ENCODE peak calls at places on chromosome 17, in ten cellular contexts. X is A549; S is H1; Q is fibroblast of the aortic adventitia; F is tibial artery; W is stimulated activated CD4-positive, alpha-beta T cell treated with anti-CD3 and anti-CD28 coated beads, Interleukin-15, amount 100 ng/mL, for 1 hour; H is NCI-H1694; L is A172; E is IMR-90; I is T-helper 2 cell. Z is an unnamed sample.

GRCh38 chr17:8489841-8490240 is 54.2 kb downstream of the NDEL1 start:
- DNase-seq in X (no peak), S (no peak), Q (no peak), F (no peak), W (no peak), H (no peak), L (no peak), E (peak), I (no peak), Z (no peak)

GRCh38 chr17:81648013-81648706 is 8.2 kb downstream of the PDE6G start:
- DNase-seq in X (no peak), S (no peak), Q (no peak), F (no peak), W (no peak), H (no peak), L (no peak), E (no peak), I (no peak), Z (no peak)

GRCh38 chr17:5209396-5209795 is 17.7 kb upstream of the ZNF594 start:
- DNase-seq in X (no peak), S (no peak), Q (peak), F (no peak), W (no peak), H (no peak), L (no peak), E (peak), I (no peak), Z (peak)

GRCh38 chr17:72151565-72152391 is 31.0 kb downstream of the SOX9 start:
- DNase-seq in X (peak), S (no peak), Q (peak), F (no peak), W (no peak), H (no peak), L (peak), E (peak), I (no peak), Z (peak)

GRCh38 chr17:15966879-15967248 is 21.9 kb downstream of the ADORA2B start:
- DNase-seq in X (no peak), S (no peak), Q (no peak), F (no peak), W (no peak), H (no peak), L (peak), E (no peak), I (no peak), Z (no peak)

GRCh38 chr17:4950075-4950756 is 703 bp upstream of the ENO3 start:
- DNase-seq in X (peak), S (no peak), Q (no peak), F (peak), W (no peak), H (no peak), L (peak), E (no peak), I (no peak), Z (no peak)

GRCh38 chr17:57424777-57425188 is 168.5 kb downstream of the MSI2 start:
- DNase-seq in X (no peak), S (no peak), Q (no peak), F (no peak), W (no peak), H (no peak), L (peak), E (peak), I (no peak), Z (peak)

GRCh38 chr17:75557075-75557851 is 30.3 kb upstream of the MYO15B start:
- DNase-seq in X (peak), S (no peak), Q (peak), F (no peak), W (no peak), H (no peak), L (peak), E (peak), I (no peak), Z (peak)

GRCh38 chr17:72691601-72692000 is 400.9 kb downstream of the SLC39A11 start:
- DNase-seq in X (no peak), S (no peak), Q (peak), F (no peak), W (no peak), H (no peak), L (peak), E (peak), I (no peak), Z (peak)

GRCh38 chr17:65455972-65456343 is 105.5 kb downstream of the AXIN2 start:
- DNase-seq in X (no peak), S (peak), Q (peak), F (no peak), W (no peak), H (no peak), L (no peak), E (peak), I (peak), Z (no peak)

GRCh38 chr17:29245401-29245800 is 1.3 kb upstream of the CRYBA1 start:
- DNase-seq in X (no peak), S (no peak), Q (no peak), F (no peak), W (no peak), H (no peak), L (no peak), E (no peak), I (no peak), Z (no peak)

GRCh38 chr17:73091770-73092517 is 544 bp downstream of the SLC39A11 start:
- DNase-seq in X (peak), S (no peak), Q (peak), F (peak), W (no peak), H (no peak), L (peak), E (peak), I (no peak), Z (peak)

GRCh38 chr17:31687505-31688126 is 171.4 kb downstream of the COPRS start:
- DNase-seq in X (no peak), S (no peak), Q (no peak), F (no peak), W (no peak), H (no peak), L (no peak), E (no peak), I (no peak), Z (no peak)

GRCh38 chr17:4858068-4858879 is 25.1 kb downstream of the MINK1 start:
- DNase-seq in X (no peak), S (no peak), Q (peak), F (peak), W (no peak), H (no peak), L (no peak), E (no peak), I (no peak), Z (no peak)

GRCh38 chr17:50426814-50427787 is 1.1 kb downstream of the ACSF2 start:
- DNase-seq in X (peak), S (no peak), Q (peak), F (peak), W (no peak), H (no peak), L (peak), E (peak), I (peak), Z (peak)

GRCh38 chr17:2058521-2059124 is 3.7 kb downstream of the HIC1 start:
- DNase-seq in X (peak), S (no peak), Q (peak), F (peak), W (no peak), H (no peak), L (no peak), E (peak), I (peak), Z (no peak)

GRCh38 chr17:66578781-66579489 is 256.0 kb upstream of the CACNG5 start:
- DNase-seq in X (no peak), S (no peak), Q (no peak), F (no peak), W (no peak), H (no peak), L (no peak), E (no peak), I (no peak), Z (peak)

GRCh38 chr17:27430882-27431491 is 25.3 kb upstream of the KSR1 start:
- DNase-seq in X (peak), S (peak), Q (peak), F (no peak), W (no peak), H (no peak), L (peak), E (peak), I (no peak), Z (peak)

Z was measured in EL.